ENCODE peak calls at places on chromosome 7, in seven cellular contexts. Z is AG08395; U is Peyer's patch; I is iPS-NIHi11; X is DMS79; Q is MCF 10A; K is stimulated activated CD4-positive, alpha-beta T cell treated with anti-CD3 and anti-CD28 coated beads, Interleukin-2, amount 100 ng/mL, for 48 hours. J is an unnamed sample.

GRCh38 chr7:127745445-127745844 is 93.5 kb downstream of the SND1 start:
- DNase-seq in Z (no peak), U (no peak), I (no peak), X (no peak), Q (no peak), K (no peak), J (no peak)

GRCh38 chr7:38630720-38631673 is at the start of gene AMPH:
- DNase-seq in Z (peak), U (no peak), I (peak), X (peak), Q (peak), K (peak), J (no peak)

GRCh38 chr7:144776447-144776846 is 59.4 kb downstream of the TPK1 start:
- DNase-seq in Z (no peak), U (no peak), I (no peak), X (no peak), Q (no peak), K (no peak), J (no peak)

GRCh38 chr7:82376739-82377138 is 66.8 kb downstream of the CACNA2D1 start:
- DNase-seq in Z (no peak), U (no peak), I (no peak), X (peak), Q (no peak), K (no peak), J (no peak)

GRCh38 chr7:4706384-4707032 is 24.4 kb downstream of the FOXK1 start:
- DNase-seq in Z (no peak), U (no peak), I (no peak), X (no peak), Q (no peak), K (no peak), J (no peak)

GRCh38 chr7:75639071-75639892 is 99.5 kb downstream of the HIP1 start:
- DNase-seq in Z (peak), U (peak), I (peak), X (peak), Q (peak), K (no peak), J (peak)

GRCh38 chr7:1925349-1925748 is 255.3 kb downstream of the ELFN1 start:
- DNase-seq in Z (no peak), U (no peak), I (no peak), X (no peak), Q (no peak), K (no peak), J (no peak)

GRCh38 chr7:64463636-64464375 is 99.1 kb downstream of the ZNF680 start:
- DNase-seq in Z (no peak), U (peak), I (no peak), X (no peak), Q (no peak), K (peak), J (no peak)

GRCh38 chr7:76016191-76016947 is 22.0 kb upstream of the TMEM120A start:
- DNase-seq in Z (no peak), U (no peak), I (no peak), X (no peak), Q (no peak), K (no peak), J (no peak)

GRCh38 chr7:64182036-64182790 is 24.8 kb upstream of the ZNF735 start:
- DNase-seq in Z (no peak), U (no peak), I (no peak), X (no peak), Q (no peak), K (no peak), J (no peak)

GRCh38 chr7:134602921-134603394 is 43.7 kb upstream of the BPGM start:
- DNase-seq in Z (no peak), U (peak), I (no peak), X (no peak), Q (peak), K (no peak), J (no peak)

GRCh38 chr7:151782598-151783448 is 94.1 kb downstream of the PRKAG2 start:
- DNase-seq in Z (peak), U (peak), I (peak), X (no peak), Q (peak), K (peak), J (peak)

GRCh38 chr7:158008267-158008666 is 579.4 kb downstream of the PTPRN2 start:
- DNase-seq in Z (no peak), U (no peak), I (no peak), X (no peak), Q (no peak), K (no peak), J (no peak)

GRCh38 chr7:124566576-124566975 is 199.0 kb downstream of the GPR37 start:
- DNase-seq in Z (peak), U (no peak), I (no peak), X (no peak), Q (peak), K (no peak), J (no peak)

GRCh38 chr7:8724080-8724718 is 290.8 kb downstream of the NXPH1 start:
- DNase-seq in Z (no peak), U (peak), I (peak), X (no peak), Q (peak), K (peak), J (peak)

GRCh38 chr7:151045967-151046366 is 2.4 kb upstream of the ASIC3 start:
- DNase-seq in Z (no peak), U (no peak), I (no peak), X (no peak), Q (no peak), K (no peak), J (no peak)

GRCh38 chr7:23458044-23458443 is 12.2 kb downstream of the IGF2BP3 start:
- DNase-seq in Z (no peak), U (no peak), I (no peak), X (no peak), Q (no peak), K (no peak), J (no peak)

GRCh38 chr7:131307627-131308026 is 20.0 kb upstream of the MKLN1 start:
- DNase-seq in Z (no peak), U (no peak), I (no peak), X (no peak), Q (no peak), K (no peak), J (no peak)

GRCh38 chr7:117322741-117323584 is at the start of gene WNT2:
- DNase-seq in Z (peak), U (no peak), I (peak), X (no peak), Q (no peak), K (no peak), J (no peak)

GRCh38 chr7:146659732-146660131 is 543.1 kb downstream of the CNTNAP2 start:
- DNase-seq in Z (no peak), U (no peak), I (no peak), X (no peak), Q (no peak), K (no peak), J (no peak)

J was measured in GM12892.